ENCODE peak calls at places on chromosome 5, in six cellular contexts. One of them, this sample, is unnamed.

GRCh38 chr5:36177715-36178556 is 26.0 kb downstream of the SKP2 start:
- DNase-seq in body of pancreas: peak; percentile 25
- DNase-seq in SJSA1: no peak
- DNase-seq in aorta: no peak
- DNase-seq in neuronal stem cell: peak; percentile 9
- DNase-seq in DND-41: no peak
- DNase-seq in this sample: no peak

GRCh38 chr5:145775411-145775810 is 59.7 kb downstream of the PRELID2 start:
- DNase-seq in body of pancreas: no peak
- DNase-seq in SJSA1: no peak
- DNase-seq in aorta: no peak
- DNase-seq in neuronal stem cell: no peak
- DNase-seq in DND-41: no peak
- DNase-seq in this sample: no peak

GRCh38 chr5:16812911-16813310 is 123.2 kb downstream of the MYO10 start:
- DNase-seq in body of pancreas: peak; percentile 82
- DNase-seq in SJSA1: no peak
- DNase-seq in aorta: peak; percentile 62
- DNase-seq in neuronal stem cell: no peak
- DNase-seq in DND-41: no peak
- DNase-seq in this sample: no peak

GRCh38 chr5:131228646-131229045 is 35.2 kb upstream of the CDC42SE2 start:
- DNase-seq in body of pancreas: no peak
- DNase-seq in SJSA1: no peak
- DNase-seq in aorta: no peak
- DNase-seq in neuronal stem cell: no peak
- DNase-seq in DND-41: no peak
- DNase-seq in this sample: no peak

GRCh38 chr5:130335116-130335515 is 430.9 kb downstream of the CHSY3 start:
- DNase-seq in body of pancreas: no peak
- DNase-seq in SJSA1: no peak
- DNase-seq in aorta: no peak
- DNase-seq in neuronal stem cell: no peak
- DNase-seq in DND-41: no peak
- DNase-seq in this sample: no peak

GRCh38 chr5:160293901-160294561 is 18.3 kb downstream of the CCNJL start:
- DNase-seq in body of pancreas: no peak
- DNase-seq in SJSA1: no peak
- DNase-seq in aorta: no peak
- DNase-seq in neuronal stem cell: no peak
- DNase-seq in DND-41: no peak
- DNase-seq in this sample: no peak

GRCh38 chr5:99105216-99105615 is 176.4 kb upstream of the CHD1 start:
- DNase-seq in body of pancreas: no peak
- DNase-seq in SJSA1: no peak
- DNase-seq in aorta: no peak
- DNase-seq in neuronal stem cell: no peak
- DNase-seq in DND-41: no peak
- DNase-seq in this sample: no peak

GRCh38 chr5:82347213-82347947 is 69.2 kb upstream of the RPS23 start:
- DNase-seq in body of pancreas: no peak
- DNase-seq in SJSA1: peak; percentile 53
- DNase-seq in aorta: peak; percentile 70
- DNase-seq in neuronal stem cell: no peak
- DNase-seq in DND-41: peak; percentile 94
- DNase-seq in this sample: peak; percentile 78

GRCh38 chr5:131659290-131659689 is 24.3 kb upstream of the RAPGEF6 start:
- DNase-seq in body of pancreas: no peak
- DNase-seq in SJSA1: no peak
- DNase-seq in aorta: no peak
- DNase-seq in neuronal stem cell: no peak
- DNase-seq in DND-41: no peak
- DNase-seq in this sample: no peak

GRCh38 chr5:18829539-18829938 is 1158.5 kb downstream of the CDH18 start:
- DNase-seq in body of pancreas: no peak
- DNase-seq in SJSA1: no peak
- DNase-seq in aorta: no peak
- DNase-seq in neuronal stem cell: no peak
- DNase-seq in DND-41: no peak
- DNase-seq in this sample: no peak

GRCh38 chr5:56262269-56262668 is 29.1 kb upstream of the ANKRD55 start:
- DNase-seq in body of pancreas: no peak
- DNase-seq in SJSA1: no peak
- DNase-seq in aorta: no peak
- DNase-seq in neuronal stem cell: no peak
- DNase-seq in DND-41: no peak
- DNase-seq in this sample: no peak

GRCh38 chr5:114237766-114238165 is 124.1 kb upstream of the KCNN2 start:
- DNase-seq in body of pancreas: no peak
- DNase-seq in SJSA1: no peak
- DNase-seq in aorta: no peak
- DNase-seq in neuronal stem cell: no peak
- DNase-seq in DND-41: no peak
- DNase-seq in this sample: no peak

GRCh38 chr5:147162740-147163139 is 72.1 kb upstream of the STK32A start:
- DNase-seq in body of pancreas: no peak
- DNase-seq in SJSA1: no peak
- DNase-seq in aorta: no peak
- DNase-seq in neuronal stem cell: no peak
- DNase-seq in DND-41: no peak
- DNase-seq in this sample: no peak

GRCh38 chr5:149471406-149472183 is 79.6 kb downstream of the CSNK1A1 start:
- DNase-seq in body of pancreas: peak; percentile 38
- DNase-seq in SJSA1: no peak
- DNase-seq in aorta: no peak
- DNase-seq in neuronal stem cell: no peak
- DNase-seq in DND-41: no peak
- DNase-seq in this sample: peak; percentile 74

GRCh38 chr5:96931605-96932004 is 4.3 kb upstream of the LNPEP start:
- DNase-seq in body of pancreas: no peak
- DNase-seq in SJSA1: no peak
- DNase-seq in aorta: no peak
- DNase-seq in neuronal stem cell: no peak
- DNase-seq in DND-41: no peak
- DNase-seq in this sample: no peak

GRCh38 chr5:4230905-4231561 is 635.4 kb downstream of the IRX1 start:
- DNase-seq in body of pancreas: no peak
- DNase-seq in SJSA1: no peak
- DNase-seq in aorta: no peak
- DNase-seq in neuronal stem cell: peak; percentile 43
- DNase-seq in DND-41: no peak
- DNase-seq in this sample: no peak

GRCh38 chr5:4042311-4042710 is 446.7 kb downstream of the IRX1 start:
- DNase-seq in body of pancreas: no peak
- DNase-seq in SJSA1: no peak
- DNase-seq in aorta: no peak
- DNase-seq in neuronal stem cell: no peak
- DNase-seq in DND-41: peak; percentile 58
- DNase-seq in this sample: no peak

GRCh38 chr5:131171276-131171815 is 602 bp downstream of the LYRM7 start:
- DNase-seq in body of pancreas: no peak
- DNase-seq in SJSA1: no peak
- DNase-seq in aorta: no peak
- DNase-seq in neuronal stem cell: no peak
- DNase-seq in DND-41: no peak
- DNase-seq in this sample: no peak

GRCh38 chr5:547086-547924 is 23.1 kb upstream of the SLC9A3 start:
- DNase-seq in body of pancreas: peak; percentile 7
- DNase-seq in SJSA1: peak; percentile 39
- DNase-seq in aorta: peak; percentile 30
- DNase-seq in neuronal stem cell: no peak
- DNase-seq in DND-41: no peak
- DNase-seq in this sample: peak; percentile 31

GRCh38 chr5:121870489-121870888 is 18.8 kb downstream of the FTMT start:
- DNase-seq in body of pancreas: no peak
- DNase-seq in SJSA1: no peak
- DNase-seq in aorta: no peak
- DNase-seq in neuronal stem cell: no peak
- DNase-seq in DND-41: no peak
- DNase-seq in this sample: no peak

GRCh38 chr5:17190242-17190778 is 27.1 kb upstream of the BASP1 start:
- DNase-seq in body of pancreas: peak; percentile 28
- DNase-seq in SJSA1: peak; percentile 55
- DNase-seq in aorta: no peak
- DNase-seq in neuronal stem cell: peak; percentile 61
- DNase-seq in DND-41: no peak
- DNase-seq in this sample: no peak

GRCh38 chr5:14706615-14707021 is 42.1 kb downstream of the OTULIN start:
- DNase-seq in body of pancreas: no peak
- DNase-seq in SJSA1: no peak
- DNase-seq in aorta: no peak
- DNase-seq in neuronal stem cell: no peak
- DNase-seq in DND-41: no peak
- DNase-seq in this sample: no peak

GRCh38 chr5:109691248-109691574 is 1.5 kb downstream of the MAN2A1 start:
- DNase-seq in body of pancreas: no peak
- DNase-seq in SJSA1: no peak
- DNase-seq in aorta: no peak
- DNase-seq in neuronal stem cell: no peak
- DNase-seq in DND-41: peak; percentile 60
- DNase-seq in this sample: no peak

GRCh38 chr5:3302228-3302627 is 293.4 kb upstream of the IRX1 start:
- DNase-seq in body of pancreas: no peak
- DNase-seq in SJSA1: no peak
- DNase-seq in aorta: no peak
- DNase-seq in neuronal stem cell: no peak
- DNase-seq in DND-41: no peak
- DNase-seq in this sample: no peak

GRCh38 chr5:102856374-102856748 is 101.3 kb downstream of the PAM start:
- DNase-seq in body of pancreas: no peak
- DNase-seq in SJSA1: no peak
- DNase-seq in aorta: no peak
- DNase-seq in neuronal stem cell: no peak
- DNase-seq in DND-41: no peak
- DNase-seq in this sample: no peak

GRCh38 chr5:60267907-60268306 is 374.4 kb upstream of the PDE4D start:
- DNase-seq in body of pancreas: no peak
- DNase-seq in SJSA1: no peak
- DNase-seq in aorta: no peak
- DNase-seq in neuronal stem cell: no peak
- DNase-seq in DND-41: no peak
- DNase-seq in this sample: no peak

GRCh38 chr5:91938441-91938840 is 555.3 kb upstream of the ARRDC3 start:
- DNase-seq in body of pancreas: no peak
- DNase-seq in SJSA1: no peak
- DNase-seq in aorta: no peak
- DNase-seq in neuronal stem cell: no peak
- DNase-seq in DND-41: no peak
- DNase-seq in this sample: no peak

GRCh38 chr5:22837803-22838202 is 15.3 kb downstream of the CDH12 start:
- DNase-seq in body of pancreas: no peak
- DNase-seq in SJSA1: no peak
- DNase-seq in aorta: no peak
- DNase-seq in neuronal stem cell: no peak
- DNase-seq in DND-41: no peak
- DNase-seq in this sample: no peak

GRCh38 chr5:90161399-90161798 is 248.2 kb downstream of the CETN3 start:
- DNase-seq in body of pancreas: peak; percentile 31
- DNase-seq in SJSA1: no peak
- DNase-seq in aorta: peak; percentile 77
- DNase-seq in neuronal stem cell: no peak
- DNase-seq in DND-41: no peak
- DNase-seq in this sample: peak; percentile 78

GRCh38 chr5:152572812-152573211 is 167.7 kb upstream of the NMUR2 start:
- DNase-seq in body of pancreas: no peak
- DNase-seq in SJSA1: no peak
- DNase-seq in aorta: no peak
- DNase-seq in neuronal stem cell: no peak
- DNase-seq in DND-41: no peak
- DNase-seq in this sample: no peak

GRCh38 chr5:138654281-138654867 is 79.2 kb upstream of the HSPA9 start:
- DNase-seq in body of pancreas: no peak
- DNase-seq in SJSA1: peak; percentile 72
- DNase-seq in aorta: no peak
- DNase-seq in neuronal stem cell: no peak
- DNase-seq in DND-41: peak; percentile 87
- DNase-seq in this sample: no peak

DNA sequence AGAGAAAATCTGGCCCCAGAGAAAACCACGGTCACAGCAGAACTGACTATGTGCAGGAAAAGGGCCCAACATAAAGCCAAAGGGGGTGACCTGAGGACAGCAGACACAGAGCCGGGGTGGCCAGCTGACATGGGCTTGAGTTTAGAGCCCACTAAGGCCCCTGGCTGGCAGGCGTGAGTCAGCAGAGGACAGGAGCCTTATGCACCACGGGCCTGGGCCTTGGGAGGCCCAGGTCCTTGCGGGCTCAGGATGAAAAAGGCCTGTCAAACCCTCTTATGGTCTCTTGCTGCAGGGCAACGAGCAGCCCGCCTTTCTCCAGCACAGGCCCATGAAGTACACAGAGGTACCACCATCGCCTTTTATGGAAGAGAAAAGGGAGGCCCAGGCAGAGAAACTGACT is 19.7 kb downstream of the STK10 start:
- DNase-seq in body of pancreas: no peak
- DNase-seq in SJSA1: no peak
- DNase-seq in aorta: no peak
- DNase-seq in neuronal stem cell: no peak
- DNase-seq in DND-41: no peak
- DNase-seq in this sample: no peak
- H3K27ac ChIP-seq in body of pancreas: no peak overlapping the region
- H3K27ac ChIP-seq in SJSA1: no peak overlapping the region
- H3K27ac ChIP-seq in aorta: no peak overlapping the region
- H3K27ac ChIP-seq in neuronal stem cell: no peak overlapping the region
- H3K27ac ChIP-seq in DND-41: no peak overlapping the region
- H3K27ac ChIP-seq in this sample: peak overlapping the region; percentile 5

GRCh38 chr5:79511945-79512493 is 1.9 kb downstream of the HOMER1 start:
- DNase-seq in body of pancreas: no peak
- DNase-seq in SJSA1: no peak
- DNase-seq in aorta: no peak
- DNase-seq in neuronal stem cell: no peak
- DNase-seq in DND-41: no peak
- DNase-seq in this sample: no peak
- H3K4me3 ChIP-seq in body of pancreas: no peak overlapping the region
- H3K4me3 ChIP-seq in SJSA1: peak overlapping the region; percentile 83
- H3K4me3 ChIP-seq in aorta: peak overlapping the region; percentile 64
- H3K4me3 ChIP-seq in neuronal stem cell: peak overlapping the region; percentile 61
- H3K4me3 ChIP-seq in DND-41: peak overlapping the region; percentile 73
- H3K4me3 ChIP-seq in this sample: peak overlapping the region; percentile 63

GRCh38 chr5:77157732-77158532 is 52.5 kb upstream of the PDE8B start:
- DNase-seq in body of pancreas: no peak
- DNase-seq in SJSA1: no peak
- DNase-seq in aorta: no peak
- DNase-seq in neuronal stem cell: no peak
- DNase-seq in DND-41: no peak
- DNase-seq in this sample: no peak
- H3K4me1 ChIP-seq in body of pancreas: no peaks in the 10 kb centered on the region
- H3K4me1 ChIP-seq in SJSA1: no peaks in the 10 kb centered on the region
- H3K4me1 ChIP-seq in aorta: no peaks in the 10 kb centered on the region
- H3K4me1 ChIP-seq in neuronal stem cell: no peaks in the 10 kb centered on the region
- H3K4me1 ChIP-seq in DND-41: no peaks in the 10 kb centered on the region
- H3K4me1 ChIP-seq in this sample: no peaks in the 10 kb centered on the region

DNA sequence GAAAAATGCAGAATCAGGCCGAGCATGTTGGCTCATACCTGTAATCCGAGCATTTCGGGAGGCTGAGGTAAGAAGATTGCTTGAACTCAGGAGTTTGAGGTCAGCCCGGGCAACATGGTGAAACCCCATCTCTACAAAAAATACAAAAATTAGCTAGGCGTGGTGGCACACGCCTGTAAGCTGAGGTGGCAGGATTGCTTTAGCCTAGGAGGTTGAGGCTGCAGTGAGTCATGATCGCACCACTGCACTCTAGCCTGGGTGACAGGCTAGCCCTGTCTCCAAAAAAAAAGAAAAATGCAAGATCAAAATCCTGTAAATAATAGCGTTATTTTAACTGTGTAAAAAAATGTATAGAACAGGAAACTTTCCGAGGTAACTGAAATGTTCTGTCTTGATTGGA is 39.4 kb downstream of the RNF44 start:
- DNase-seq in body of pancreas: no peak
- DNase-seq in SJSA1: no peak
- DNase-seq in aorta: no peak
- DNase-seq in neuronal stem cell: no peak
- DNase-seq in DND-41: no peak
- DNase-seq in this sample: no peak
- H3K27ac ChIP-seq in body of pancreas: no peak overlapping the region
- H3K27ac ChIP-seq in SJSA1: no peak overlapping the region
- H3K27ac ChIP-seq in aorta: no peak overlapping the region
- H3K27ac ChIP-seq in neuronal stem cell: no peak overlapping the region
- H3K27ac ChIP-seq in DND-41: no peak overlapping the region
- H3K27ac ChIP-seq in this sample: no peak overlapping the region

This sample was measured in right cardiac atrium.